ENCODE peak calls at places on chromosomes 4 and X, in four cellular contexts. O, P, U and M are unnamed samples.

GRCh38 chrX:103776586-103776985 is at the start of gene PLP1:
- DNase-seq in O (no peak), P (no peak), U (no peak), M (no peak)

GRCh38 chr4:127139788-127140286 is 492.9 kb upstream of the INTU start:
- DNase-seq in O (no peak), P (no peak), U (no peak), M (no peak)

GRCh38 chrX:3638280-3638873 is 75.1 kb downstream of the PRKX start:
- DNase-seq in P (peak; percentile 18), O (peak; percentile 18), U (no peak), M (peak; percentile 29)

GRCh38 chr4:85084371-85085170 is 118.1 kb upstream of the WDFY3 start:
- DNase-seq in P (peak; percentile 0), U (peak; percentile 15), O (no peak), M (peak; percentile 55)

GRCh38 chr4:82889287-82889686 is 1.7 kb downstream of the SEC31A start:
- DNase-seq in P (no peak), O (no peak), U (no peak), M (no peak)

GRCh38 chrX:38699116-38699515 is 102.1 kb upstream of the MID1IP1 start:
- DNase-seq in U (no peak), O (no peak), P (no peak), M (no peak)

GRCh38 chrX:70979136-70979762 is 48.4 kb upstream of the SLC7A3 start:
- DNase-seq in O (no peak), P (no peak), U (no peak), M (no peak)

GRCh38 chr4:141971854-141972253 is 335.5 kb downstream of the IL15 start:
- DNase-seq in U (no peak), P (no peak), O (no peak), M (no peak)

GRCh38 chr4:137611998-137612700 is 79.9 kb upstream of the PCDH18 start:
- DNase-seq in P (no peak), O (no peak), U (no peak), M (no peak)

GRCh38 chrX:41921492-41922124 is 1.7 kb downstream of the CASK start:
- DNase-seq in U (no peak), O (no peak), P (no peak), M (no peak)

GRCh38 chrX:109347618-109348017 is 134.3 kb downstream of the GUCY2F start:
- DNase-seq in U (no peak), P (no peak), O (no peak), M (no peak)

GRCh38 chr4:73021634-73022033 is 47.9 kb downstream of the COX18 start:
- DNase-seq in O (no peak), P (no peak), U (no peak), M (no peak)

GRCh38 chrX:24392709-24393108 is 32.3 kb downstream of the SUPT20HL1 start:
- DNase-seq in O (no peak), U (no peak), P (no peak), M (no peak)

GRCh38 chr4:145679991-145680455 is at the start of gene C4orf51:
- DNase-seq in P (no peak), O (peak; percentile 36), U (no peak), M (peak; percentile 33)

GRCh38 chr4:3520796-3521600 is 11.2 kb downstream of the LRPAP1 start:
- DNase-seq in U (no peak), P (no peak), O (no peak), M (no peak)

GRCh38 chr4:105808459-105809041 is 86.7 kb upstream of the NPNT start:
- DNase-seq in P (no peak), O (no peak), U (no peak), M (no peak)

GRCh38 chr4:186946682-186947294 is 223.1 kb upstream of the FAT1 start:
- DNase-seq in U (no peak), P (peak; percentile 15), O (no peak), M (peak; percentile 73)

GRCh38 chr4:159698336-159698735 is 595.5 kb downstream of the RAPGEF2 start:
- DNase-seq in U (no peak), P (no peak), O (no peak), M (no peak)

GRCh38 chr4:157674699-157675098 is 454.2 kb downstream of the GRIA2 start:
- DNase-seq in O (peak; percentile 86), P (no peak), U (no peak), M (peak; percentile 27)

GRCh38 chr4:622996-623913 is 2.1 kb upstream of the PDE6B start:
- DNase-seq in U (no peak), O (no peak), P (no peak), M (no peak)

GRCh38 chr4:8388471-8388870 is 52.1 kb downstream of the ACOX3 start:
- DNase-seq in U (no peak), O (no peak), P (no peak), M (no peak)

GRCh38 chr4:72326692-72327632 is 242.1 kb downstream of the ADAMTS3 start:
- DNase-seq in U (no peak), P (peak; percentile 5), O (no peak), M (peak; percentile 36)